ENCODE peak calls at places on chromosome 10, in four cellular contexts. T is stimulated activated CD4-positive, alpha-beta T cell treated with anti-CD3 and anti-CD28 coated beads, Interleukin-15, amount 100 ng/mL, for 1 hour; K is BE2C; U is KG1. E is an unnamed sample.

GRCh38 chr10:115706482-115707076 is 566.4 kb downstream of the GFRA1 start:
- DNase-seq in T (no peak), K (no peak), U (no peak), E (no peak)

GRCh38 chr10:61284222-61284890 is 168.8 kb downstream of the TMEM26 start:
- DNase-seq in T (no peak), K (no peak), U (peak), E (no peak)

GRCh38 chr10:71868192-71868697 is 17.2 kb upstream of the PSAP start:
- DNase-seq in T (no peak), K (peak), U (no peak), E (peak)

GRCh38 chr10:118669020-118669766 is 73.7 kb upstream of the PRLHR start:
- DNase-seq in T (no peak), K (peak), U (no peak), E (peak)

GRCh38 chr10:118808601-118809371 is 54.0 kb upstream of the CACUL1 start:
- DNase-seq in T (no peak), K (no peak), U (no peak), E (no peak)

GRCh38 chr10:81081887-81082620 is 544.4 kb downstream of the SH2D4B start:
- DNase-seq in T (no peak), K (no peak), U (no peak), E (no peak)

GRCh38 chr10:75335983-75336382 is 65.6 kb downstream of the ZNF503 start:
- DNase-seq in T (no peak), K (no peak), U (no peak), E (no peak)

GRCh38 chr10:122163182-122164027 is 107.7 kb upstream of the BTBD16 start:
- DNase-seq in T (no peak), K (peak), U (no peak), E (peak)

GRCh38 chr10:22473044-22473443 is 127.7 kb downstream of the SPAG6 start:
- DNase-seq in T (no peak), K (peak), U (no peak), E (no peak)

GRCh38 chr10:48444266-48444665 is 137.8 kb downstream of the MAPK8 start:
- DNase-seq in T (no peak), K (peak), U (no peak), E (no peak)

GRCh38 chr10:127872871-127873600 is 19.7 kb downstream of the CLRN3 start:
- DNase-seq in T (no peak), K (no peak), U (no peak), E (no peak)

GRCh38 chr10:96512524-96512991 is 1.2 kb downstream of the TLL2 start:
- DNase-seq in T (no peak), K (peak), U (no peak), E (peak)

GRCh38 chr10:95795602-95796001 is 39.6 kb downstream of the ENTPD1 start:
- DNase-seq in T (no peak), K (no peak), U (no peak), E (no peak)

GRCh38 chr10:129725482-129725881 is 238.6 kb downstream of the EBF3 start:
- DNase-seq in T (no peak), K (no peak), U (no peak), E (no peak)

GRCh38 chr10:103855424-103855823 is at the start of gene SH3PXD2A:
- DNase-seq in T (no peak), K (peak), U (no peak), E (peak)

GRCh38 chr10:87706731-87707130 is 47.1 kb downstream of the PAPSS2 start:
- DNase-seq in T (no peak), K (no peak), U (no peak), E (no peak)

GRCh38 chr10:95430231-95430951 is 130.8 kb downstream of the SORBS1 start:
- DNase-seq in T (no peak), K (peak), U (peak), E (peak)

GRCh38 chr10:72904806-72905205 is 11.3 kb downstream of the OIT3 start:
- DNase-seq in T (no peak), K (no peak), U (no peak), E (no peak)

GRCh38 chr10:78717200-78717599 is 351.6 kb upstream of the ZMIZ1 start:
- DNase-seq in T (no peak), K (no peak), U (no peak), E (no peak)

GRCh38 chr10:129108378-129108777 is 358.7 kb upstream of the MGMT start:
- DNase-seq in T (no peak), K (no peak), U (no peak), E (no peak)

GRCh38 chr10:13658864-13659685 is 72.3 kb downstream of the PRPF18 start:
- DNase-seq in T (no peak), K (no peak), U (no peak), E (no peak)

GRCh38 chr10:10007972-10008371 is 1009.7 kb upstream of the CELF2 start:
- DNase-seq in T (no peak), K (no peak), U (no peak), E (no peak)

GRCh38 chr10:77609781-77610272 is 27.8 kb downstream of the KCNMA1 start:
- DNase-seq in T (no peak), K (no peak), U (no peak), E (no peak)

GRCh38 chr10:123463176-123463575 is 203.0 kb upstream of the GPR26 start:
- DNase-seq in T (no peak), K (no peak), U (no peak), E (no peak)

GRCh38 chr10:112973805-112974204 is 23.8 kb downstream of the TCF7L2 start:
- DNase-seq in T (no peak), K (no peak), U (no peak), E (no peak)

GRCh38 chr10:114174462-114175190 is 623 bp upstream of the CCDC186 start:
- DNase-seq in T (no peak), K (no peak), U (peak), E (no peak)

GRCh38 chr10:50326757-50327701 is 75.7 kb upstream of the ASAH2 start:
- DNase-seq in T (no peak), K (no peak), U (no peak), E (no peak)

GRCh38 chr10:373516-374309 is 238.5 kb downstream of the ZMYND11 start:
- DNase-seq in T (no peak), K (peak), U (no peak), E (no peak)

GRCh38 chr10:75762436-75762802 is 331.0 kb downstream of the LRMDA start:
- DNase-seq in T (no peak), K (no peak), U (no peak), E (no peak)

GRCh38 chr10:2733278-2733963 is 333.9 kb upstream of the PFKP start:
- DNase-seq in T (no peak), K (no peak), U (no peak), E (no peak)

E was measured in glutamatergic neuron.